ENCODE peak calls at places on chromosomes 11 and 22, in six cellular contexts. X is A549, D is HepG2, R is HCT116, G is GM12878, B is K562. N is an unnamed sample.

GRCh38 chr11:78190871-78191538 is 2.3 kb downstream of the USP35 start:
- DNase-seq in X (no peak), D (peak; percentile 32), R (no peak), G (no peak), B (no peak), N (no peak)

GRCh38 chr11:34602245-34602644 is 18.6 kb upstream of the EHF start:
- DNase-seq in X (no peak), D (no peak), R (peak; percentile 51), G (no peak), B (no peak), N (no peak)

GRCh38 chr11:61697764-61698163 is 17.6 kb downstream of the DAGLA start:
- DNase-seq in X (no peak), D (no peak), R (no peak), G (no peak), B (no peak), N (no peak)

GRCh38 chr11:43555811-43556210 is 124.7 kb upstream of the HSD17B12 start:
- DNase-seq in X (no peak), D (no peak), R (no peak), G (no peak), B (no peak), N (no peak)

GRCh38 chr11:17386331-17387084 is 2.0 kb downstream of the KCNJ11 start:
- DNase-seq in X (peak; percentile 69), D (peak; percentile 43), R (peak; percentile 18), G (no peak), B (peak; percentile 69), N (peak; percentile 74)

GRCh38 chr11:70024036-70024772 is 53.9 kb upstream of the ANO1 start:
- DNase-seq in X (no peak), D (no peak), R (no peak), G (no peak), B (no peak), N (no peak)

GRCh38 chr11:15091620-15092019 is 18.2 kb downstream of the CALCB start:
- DNase-seq in X (no peak), D (no peak), R (no peak), G (no peak), B (no peak), N (no peak)

GRCh38 chr11:27355575-27356104 is 7.4 kb downstream of the CCDC34 start:
- DNase-seq in X (no peak), D (no peak), R (no peak), G (no peak), B (no peak), N (no peak)

GRCh38 chr11:128593281-128593680 is 5.9 kb upstream of the ETS1 start:
- DNase-seq in X (no peak), D (no peak), R (no peak), G (no peak), B (no peak), N (no peak)

GRCh38 chr22:19770349-19771220 is 10.0 kb downstream of the TBX1 start:
- DNase-seq in X (no peak), D (no peak), R (no peak), G (no peak), B (no peak), N (no peak)

GRCh38 chr11:67422894-67423293 is 5.4 kb upstream of the RPS6KB2 start:
- DNase-seq in X (no peak), D (no peak), R (no peak), G (no peak), B (no peak), N (no peak)

GRCh38 chr22:38738475-38739070 is 17.2 kb downstream of the SUN2 start:
- DNase-seq in X (no peak), D (no peak), R (no peak), G (no peak), B (no peak), N (no peak)

GRCh38 chr11:86484164-86484794 is 109.6 kb downstream of the CCDC81 start:
- DNase-seq in X (peak; percentile 97), D (peak; percentile 81), R (peak; percentile 31), G (no peak), B (peak; percentile 66), N (no peak)

GRCh38 chr11:34303028-34303427 is 54.8 kb downstream of the ABTB2 start:
- DNase-seq in X (no peak), D (no peak), R (no peak), G (no peak), B (no peak), N (no peak)

GRCh38 chr11:131033151-131033651 is 116.9 kb upstream of the SNX19 start:
- DNase-seq in X (peak; percentile 55), D (peak; percentile 18), R (peak; percentile 12), G (no peak), B (peak; percentile 22), N (no peak)

GRCh38 chr11:101096036-101096704 is 33.4 kb downstream of the PGR start:
- DNase-seq in X (no peak), D (no peak), R (no peak), G (no peak), B (no peak), N (no peak)

GRCh38 chr22:27501191-27501936 is 300.2 kb downstream of the MN1 start:
- DNase-seq in X (no peak), D (no peak), R (no peak), G (no peak), B (no peak), N (no peak)

GRCh38 chr11:35367491-35367890 is 51.9 kb downstream of the SLC1A2 start:
- DNase-seq in X (no peak), D (no peak), R (no peak), G (no peak), B (no peak), N (no peak)

GRCh38 chr22:22086501-22087158 is 104.0 kb upstream of the TOP3B start:
- DNase-seq in X (no peak), D (no peak), R (no peak), G (no peak), B (no peak), N (no peak)

GRCh38 chr11:134224710-134225662 is 515 bp downstream of the VPS26B start:
- DNase-seq in X (peak; percentile 10), D (peak; percentile 14), R (no peak), G (no peak), B (peak; percentile 49), N (peak; percentile 66)

GRCh38 chr11:103317118-103317517 is 207.9 kb downstream of the DYNC2H1 start:
- DNase-seq in X (no peak), D (no peak), R (no peak), G (no peak), B (no peak), N (no peak)

GRCh38 chr11:36738292-36738861 is 140.3 kb upstream of the RAG2 start:
- DNase-seq in X (no peak), D (no peak), R (no peak), G (no peak), B (no peak), N (no peak)

GRCh38 chr11:21774212-21774611 is 418.7 kb upstream of the ANO5 start:
- DNase-seq in X (no peak), D (no peak), R (no peak), G (no peak), B (no peak), N (no peak)

GRCh38 chr11:69941546-69942332 is 122.5 kb upstream of the FGF3 start:
- DNase-seq in X (no peak), D (no peak), R (no peak), G (no peak), B (no peak), N (no peak)

GRCh38 chr11:60925685-60926267 is 1.5 kb downstream of the TMEM132A start:
- DNase-seq in X (peak; percentile 52), D (no peak), R (no peak), G (no peak), B (no peak), N (peak; percentile 34)

GRCh38 chr11:126339866-126340434 is 15.5 kb upstream of the ST3GAL4 start:
- DNase-seq in X (peak; percentile 64), D (no peak), R (no peak), G (no peak), B (no peak), N (no peak)

GRCh38 chr22:44554411-44554810 is 56.4 kb upstream of the RTL6 start:
- DNase-seq in X (no peak), D (no peak), R (no peak), G (no peak), B (no peak), N (no peak)

GRCh38 chr11:57303990-57304579 is 20.7 kb downstream of the TNKS1BP1 start:
- DNase-seq in X (no peak), D (no peak), R (no peak), G (no peak), B (no peak), N (peak; percentile 36)

GRCh38 chr11:121656333-121657090 is 203.7 kb upstream of the SORL1-AS1 start:
- DNase-seq in X (no peak), D (peak; percentile 88), R (no peak), G (no peak), B (no peak), N (no peak)

GRCh38 chr11:64859542-64860414 is 15.3 kb upstream of the CDC42BPG start:
- DNase-seq in X (no peak), D (no peak), R (no peak), G (peak; percentile 97), B (no peak), N (no peak)
- TF ChIP-seq MAX in X (no peak), D (no peak), R (no peak), G (peak; percentile 61), B (no peak), N (no peak)

GRCh38 chr11:12864316-12865156 is 144.6 kb upstream of the RASSF10 start:
- DNase-seq in X (peak; percentile 44), D (no peak), R (no peak), G (no peak), B (no peak), N (peak; percentile 47)

GRCh38 chr11:12859872-12860657 is 149.1 kb upstream of the RASSF10 start:
- DNase-seq in X (no peak), D (no peak), R (no peak), G (no peak), B (peak; percentile 63), N (no peak)

GRCh38 chr11:12863605-12864121 is 145.5 kb upstream of the RASSF10 start:
- DNase-seq in X (no peak), D (no peak), R (no peak), G (no peak), B (no peak), N (no peak)

GRCh38 chr11:12860827-12861226 is 148.3 kb upstream of the RASSF10 start:
- DNase-seq in X (no peak), D (no peak), R (no peak), G (no peak), B (no peak), N (no peak)

GRCh38 chr11:12862761-12863469 is 146.2 kb upstream of the RASSF10 start:
- DNase-seq in X (peak; percentile 26), D (no peak), R (no peak), G (no peak), B (peak; percentile 36), N (peak; percentile 58)
- TF ChIP-seq REST in X (no peak), D (no peak), R (no peak), G (no peak), B (no peak), N (no peak)

DNA sequence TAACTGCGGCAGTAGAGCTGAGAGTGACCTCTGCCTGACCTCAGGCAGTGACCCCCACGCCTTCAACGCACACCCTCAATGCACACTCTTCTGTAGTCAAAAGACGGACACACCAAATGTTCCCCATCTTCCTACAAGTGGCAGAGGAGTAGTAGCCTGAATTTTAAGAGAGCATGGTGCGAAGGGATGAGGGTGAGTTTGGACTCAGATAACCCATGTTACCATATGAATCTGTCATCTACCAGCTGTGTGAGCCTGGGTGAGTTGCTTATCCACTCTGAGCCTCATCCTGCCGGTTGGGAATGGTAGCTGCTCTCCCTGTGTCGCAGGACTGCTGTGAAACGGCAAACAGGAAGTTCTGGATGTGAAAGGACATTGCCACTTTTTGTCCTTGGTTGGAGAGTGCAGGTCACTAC is 20.6 kb upstream of the ROBO3 start:
- DNase-seq in X (no peak), D (no peak), R (no peak), G (no peak), B (no peak), N (peak; percentile 16)
- TF ChIP-seq MAX in X (no peak), D (no peak), R (no peak), G (no peak), B (no peak), N (no peak)

GRCh38 chr22:24697141-24697540 is 77.4 kb downstream of the PIWIL3 start:
- DNase-seq in X (no peak), D (no peak), R (no peak), G (no peak), B (no peak), N (no peak)
- TF ChIP-seq REST in X (no peak), D (no peak), R (no peak), G (no peak), B (no peak), N (no peak)